ENCODE peak calls at places on chromosomes 3 and 15, in six cellular contexts. W is heart left ventricle; X is A673; N is iPS-NIHi11; Y is WTC11; F is activated CD4-positive, alpha-beta T cell treated with anti-CD3 and anti-CD28 coated beads, Interleukin-2, amount 50 U/mL, for 1 hour. T is an unnamed sample.

GRCh38 chr3:123353852-123354238 is 95.0 kb downstream of the ADCY5 start:
- DNase-seq in W (no peak), N (no peak), Y (no peak), X (no peak), F (no peak), T (no peak)

GRCh38 chr3:188948658-188949400 is 222.9 kb upstream of the TPRG1 start:
- DNase-seq in N (no peak), X (peak; percentile 54), F (no peak), W (no peak), Y (no peak), T (no peak)

GRCh38 chr3:36876181-36876936 is 68.5 kb downstream of the TRANK1 start:
- DNase-seq in N (no peak), X (no peak), Y (no peak), F (no peak), W (no peak), T (peak; percentile 55)

GRCh38 chr15:59260090-59260489 is 53.4 kb downstream of the LDHAL6B start:
- DNase-seq in W (no peak), Y (no peak), X (no peak), F (no peak), N (no peak), T (no peak)

GRCh38 chr15:66723826-66724731 is 22.0 kb downstream of the SMAD6 start:
- DNase-seq in Y (no peak), X (no peak), W (no peak), F (no peak), N (no peak), T (no peak)

GRCh38 chr3:24495334-24495994 is 814 bp upstream of the THRB start:
- DNase-seq in Y (peak; percentile 67), N (peak; percentile 76), X (no peak), W (peak; percentile 49), F (no peak), T (no peak)

GRCh38 chr3:113039546-113039945 is 48.8 kb downstream of the GTPBP8 start:
- DNase-seq in N (no peak), F (no peak), X (no peak), W (no peak), Y (no peak), T (no peak)

GRCh38 chr3:25155696-25156471 is 272.2 kb upstream of the RARB start:
- DNase-seq in N (peak; percentile 59), W (no peak), F (no peak), X (no peak), Y (peak; percentile 51), T (no peak)

GRCh38 chr3:15399970-15400369 is 27.4 kb downstream of the METTL6 start:
- DNase-seq in W (no peak), F (peak; percentile 8), X (no peak), N (no peak), Y (no peak), T (no peak)

GRCh38 chr3:29516164-29516563 is 235.3 kb downstream of the RBMS3 start:
- DNase-seq in W (no peak), F (no peak), N (no peak), Y (no peak), X (no peak), T (no peak)

GRCh38 chr3:194592798-194593752 is 40.1 kb downstream of the TMEM44 start:
- DNase-seq in X (peak; percentile 94), F (no peak), W (no peak), N (peak; percentile 50), Y (no peak), T (no peak)